ENCODE peak calls at places on chromosomes 16 and 17, in nine cellular contexts. U is HS-27A; J is tibial nerve; Y is NCI-H510A; N is fibroblast of lung; Q is posterior vena cava; L is HCEC 1CT; F is stimulated activated CD4-positive, alpha-beta T cell treated with anti-CD3 and anti-CD28 coated beads, TNF-alpha, amount 100 ng/mL, for 48 hours; T is stimulated activated naive CD4-positive, alpha-beta T cell treated with Interleukin-2 at 50 U/mL for 16 hours. C is an unnamed sample.

GRCh38 chr17:43800736-43801135 is 20.5 kb downstream of the CFAP97D1 start:
- DNase-seq in L (no peak), Q (no peak), F (no peak), J (no peak), N (no peak), Y (no peak), U (no peak), T (no peak), C (no peak)

GRCh38 chr17:66602659-66603363 is 232.1 kb upstream of the CACNG5 start:
- DNase-seq in Y (no peak), Q (no peak), U (no peak), F (no peak), T (no peak), L (no peak), N (peak), J (no peak), C (peak)

GRCh38 chr16:70157105-70157476 is 16.5 kb upstream of the CLEC18C start:
- DNase-seq in U (no peak), J (no peak), Q (peak), F (no peak), N (no peak), Y (no peak), T (no peak), L (no peak), C (no peak)

GRCh38 chr16:22360963-22361659 is 13.3 kb downstream of the CDR2 start:
- DNase-seq in L (no peak), Y (no peak), Q (no peak), J (no peak), U (no peak), N (no peak), F (no peak), T (no peak), C (no peak)

GRCh38 chr17:48513097-48513496 is 17.7 kb downstream of the HOXB1 start:
- DNase-seq in U (no peak), J (no peak), L (no peak), F (no peak), N (no peak), Y (no peak), T (peak), Q (no peak), C (peak)

GRCh38 chr16:88533381-88533831 is 36.8 kb upstream of the ZC3H18 start:
- DNase-seq in N (peak), F (no peak), L (no peak), U (peak), T (no peak), J (no peak), Y (no peak), Q (no peak), C (no peak)

GRCh38 chr17:37710344-37710886 is 34.4 kb downstream of the HNF1B start:
- DNase-seq in J (no peak), Y (peak), N (peak), U (no peak), F (no peak), Q (no peak), T (no peak), L (peak), C (peak)

GRCh38 chr17:50556803-50557202 is 3.7 kb upstream of the CACNA1G start:
- DNase-seq in T (no peak), Q (no peak), F (no peak), N (no peak), Y (no peak), J (no peak), L (no peak), U (no peak), C (no peak)

GRCh38 chr16:79672524-79672923 is 72.0 kb upstream of the MAF start:
- DNase-seq in U (no peak), Y (no peak), F (no peak), L (no peak), J (no peak), T (no peak), Q (no peak), N (no peak), C (no peak)

GRCh38 chr16:81635336-81635947 is 143.6 kb upstream of the PLCG2 start:
- DNase-seq in U (no peak), T (no peak), L (no peak), Y (no peak), J (no peak), Q (no peak), F (no peak), N (no peak), C (no peak)

GRCh38 chr17:514584-514983 is 162.0 kb upstream of the RPH3AL start:
- DNase-seq in U (no peak), F (no peak), L (no peak), Q (peak), N (no peak), Y (no peak), J (no peak), T (no peak), C (no peak)

GRCh38 chr16:50940275-50940854 is 198.5 kb downstream of the CYLD start:
- DNase-seq in N (no peak), Q (no peak), Y (no peak), U (no peak), T (no peak), J (no peak), L (no peak), F (no peak), C (no peak)

GRCh38 chr17:59510611-59511010 is 54.8 kb upstream of the DHX40 start:
- DNase-seq in L (no peak), Y (no peak), F (no peak), N (no peak), U (no peak), Q (no peak), J (no peak), T (no peak), C (no peak)

GRCh38 chr17:68431661-68432071 is 25.6 kb downstream of the WIPI1 start:
- DNase-seq in U (no peak), L (peak), F (no peak), N (peak), Y (no peak), T (peak), J (no peak), Q (peak), C (no peak)

GRCh38 chr17:6546069-6546718 is 10.2 kb downstream of the PITPNM3 start:
- DNase-seq in F (no peak), L (peak), J (no peak), N (peak), U (no peak), T (no peak), Y (no peak), Q (peak), C (no peak)

GRCh38 chr17:72362466-72363335 is 241.9 kb downstream of the SOX9 start:
- DNase-seq in F (no peak), Q (no peak), T (no peak), L (peak), J (no peak), U (no peak), Y (no peak), N (peak), C (peak)

GRCh38 chr17:81053043-81053970 is 18.4 kb downstream of the BAIAP2 start:
- DNase-seq in Q (no peak), J (no peak), Y (no peak), U (no peak), L (no peak), N (peak), F (no peak), T (no peak), C (no peak)

GRCh38 chr17:27552467-27552779 is 78.6 kb upstream of the LGALS9 start:
- DNase-seq in Y (no peak), T (no peak), N (peak), U (no peak), L (peak), F (no peak), Q (no peak), J (no peak), C (peak)

GRCh38 chr17:76714336-76714735 is 3.6 kb upstream of the MXRA7 start:
- DNase-seq in F (no peak), U (no peak), T (no peak), Y (no peak), L (no peak), J (no peak), Q (no peak), N (no peak), C (no peak)

GRCh38 chr17:18957831-18958230 is 5.9 kb downstream of the SLC5A10 start:
- DNase-seq in N (no peak), U (no peak), F (no peak), J (no peak), L (no peak), Q (peak), T (no peak), Y (no peak), C (no peak)

GRCh38 chr16:68005786-68006286 is 6.6 kb upstream of the DPEP2 start:
- DNase-seq in L (no peak), Y (no peak), F (no peak), N (no peak), U (no peak), T (no peak), J (peak), Q (peak), C (no peak)

GRCh38 chr17:73952498-73953205 is 250.8 kb upstream of the RPL38 start:
- DNase-seq in N (no peak), F (peak), U (no peak), Q (no peak), Y (peak), J (no peak), L (no peak), T (no peak), C (no peak)

GRCh38 chr17:31593806-31594205 is 202.3 kb downstream of the RAB11FIP4 start:
- DNase-seq in L (peak), U (peak), Y (no peak), F (no peak), Q (peak), N (peak), J (no peak), T (no peak), C (no peak)

GRCh38 chr17:81566461-81567126 is 14.4 kb upstream of the FAAP100 start:
- DNase-seq in F (no peak), L (peak), J (peak), U (peak), N (peak), T (no peak), Q (peak), Y (peak), C (peak)

GRCh38 chr17:13135496-13135895 is 117.7 kb upstream of the ELAC2 start:
- DNase-seq in Y (no peak), Q (no peak), U (no peak), F (no peak), N (no peak), J (no peak), T (no peak), L (no peak), C (no peak)

GRCh38 chr16:14963281-14964173 is 11.3 kb upstream of the PDXDC1 start:
- DNase-seq in T (no peak), Y (no peak), J (no peak), Q (no peak), U (no peak), L (no peak), N (no peak), F (no peak), C (no peak)

GRCh38 chr17:39863918-39864746 is at the start of gene IKZF3:
- DNase-seq in L (no peak), Q (peak), U (peak), N (peak), Y (peak), T (peak), F (peak), J (no peak), C (no peak)

GRCh38 chr16:70747703-70748631 is 53.0 kb downstream of the VAC14 start:
- DNase-seq in L (peak), Q (no peak), F (no peak), U (no peak), T (no peak), J (no peak), N (peak), Y (no peak), C (peak)

GRCh38 chr17:76034433-76035185 is 7.5 kb upstream of the EVPL start:
- DNase-seq in Q (no peak), J (no peak), N (no peak), Y (no peak), U (no peak), T (no peak), L (no peak), F (no peak), C (no peak)

GRCh38 chr17:81092518-81093095 is 57.7 kb downstream of the BAIAP2 start:
- DNase-seq in N (no peak), L (no peak), F (no peak), U (no peak), Y (no peak), T (no peak), J (no peak), Q (no peak), C (no peak)

GRCh38 chr16:11424118-11424460 is 78.8 kb downstream of the RMI2 start:
- DNase-seq in N (no peak), L (no peak), T (no peak), Y (no peak), U (no peak), F (no peak), J (no peak), Q (no peak), C (no peak)

GRCh38 chr17:8504460-8505207 is 69.0 kb downstream of the NDEL1 start:
- DNase-seq in N (no peak), J (no peak), Q (no peak), Y (no peak), F (no peak), T (no peak), L (no peak), U (no peak), C (no peak)

GRCh38 chr16:69476920-69477418 is 52.5 kb downstream of the CYB5B start:
- DNase-seq in Q (no peak), L (peak), T (no peak), U (peak), Y (no peak), F (no peak), J (no peak), N (peak), C (peak)

C was measured in NCI-H226.